ENCODE peak calls at places on chromosome 12, in seven cellular contexts. T, R, Z, S, C, N and J are unnamed samples.

GRCh38 chr12:108430245-108430644 is 84.8 kb upstream of the FICD start:
- DNase-seq in R (no peak), N (no peak), T (no peak), C (no peak), S (no peak), Z (no peak), J (no peak)

GRCh38 chr12:109706747-109707469 is 6.7 kb upstream of the FAM222A start:
- DNase-seq in C (no peak), N (no peak), S (no peak), R (no peak), Z (no peak), T (no peak), J (no peak)

GRCh38 chr12:68349921-68350606 is 17.9 kb upstream of the MDM1 start:
- DNase-seq in N (no peak), C (no peak), S (no peak), Z (no peak), R (no peak), T (no peak), J (no peak)

GRCh38 chr12:114165921-114166320 is 199.8 kb upstream of the RBM19 start:
- DNase-seq in N (no peak), T (no peak), S (no peak), R (no peak), Z (no peak), C (no peak), J (no peak)

GRCh38 chr12:96441811-96442210 is 41.6 kb upstream of the CDK17 start:
- DNase-seq in R (no peak), S (no peak), C (no peak), T (no peak), Z (no peak), N (no peak), J (no peak)

GRCh38 chr12:71070416-71071155 is 87.2 kb downstream of the TSPAN8 start:
- DNase-seq in C (no peak), R (no peak), T (no peak), Z (no peak), S (no peak), N (no peak), J (no peak)

GRCh38 chr12:117494833-117495714 is 133.6 kb upstream of the NOS1 start:
- DNase-seq in R (no peak), S (no peak), Z (no peak), C (no peak), T (no peak), N (no peak), J (no peak)

GRCh38 chr12:42420385-42420784 is 94.4 kb downstream of the PPHLN1 start:
- DNase-seq in S (no peak), N (no peak), Z (no peak), R (no peak), T (no peak), C (no peak), J (no peak)

GRCh38 chr12:129696405-129696804 is 207.4 kb downstream of the TMEM132D start:
- DNase-seq in C (no peak), S (no peak), T (no peak), Z (no peak), R (no peak), N (no peak), J (no peak)

GRCh38 chr12:97276198-97276580 is 186.4 kb upstream of the RMST start:
- DNase-seq in Z (no peak), S (no peak), R (no peak), T (no peak), C (no peak), N (no peak), J (no peak)

GRCh38 chr12:1881936-1882335 is 36.5 kb downstream of the CACNA2D4 start:
- DNase-seq in N (no peak), S (no peak), T (no peak), R (no peak), C (no peak), Z (peak), J (no peak)

GRCh38 chr12:115661103-115661502 is 616.4 kb downstream of the MED13L start:
- DNase-seq in N (no peak), R (no peak), Z (no peak), C (peak), T (no peak), S (no peak), J (no peak)

GRCh38 chr12:843609-844008 is 91.2 kb downstream of the WNK1 start:
- DNase-seq in N (no peak), T (no peak), S (no peak), R (no peak), Z (no peak), C (no peak), J (no peak)

GRCh38 chr12:132282950-132283771 is 46.2 kb downstream of the GALNT9 start:
- DNase-seq in R (no peak), N (no peak), S (no peak), Z (no peak), C (no peak), T (no peak), J (no peak)

GRCh38 chr12:130761537-130762318 is 45.6 kb upstream of the RIMBP2 start:
- DNase-seq in T (peak), S (peak), N (peak), R (no peak), Z (no peak), C (peak), J (no peak)

GRCh38 chr12:4648099-4648498 is 752 bp downstream of the AKAP3 start:
- DNase-seq in C (no peak), Z (no peak), T (no peak), N (no peak), S (no peak), R (no peak), J (no peak)

GRCh38 chr12:91327889-91328288 is 145.3 kb upstream of the DCN start:
- DNase-seq in C (no peak), R (no peak), Z (no peak), T (no peak), N (no peak), S (no peak), J (no peak)

GRCh38 chr12:6903712-6904111 is 910 bp upstream of the LRRC23 start:
- DNase-seq in R (no peak), N (no peak), S (no peak), C (no peak), Z (no peak), T (no peak), J (no peak)

GRCh38 chr12:109716512-109717389 is 3.1 kb downstream of the FAM222A start:
- DNase-seq in Z (peak), S (no peak), T (no peak), C (peak), R (no peak), N (no peak), J (no peak)

GRCh38 chr12:113931517-113931916 is 34.6 kb downstream of the RBM19 start:
- DNase-seq in S (no peak), T (no peak), C (no peak), Z (no peak), N (no peak), R (no peak), J (no peak)

GRCh38 chr12:49983892-49984291 is 11.1 kb downstream of the AQP6 start:
- DNase-seq in N (no peak), R (no peak), T (no peak), S (no peak), C (no peak), Z (peak), J (no peak)

GRCh38 chr12:113246478-113247122 is 25.3 kb downstream of the TPCN1 start:
- DNase-seq in S (no peak), N (peak), R (no peak), Z (no peak), T (no peak), C (no peak), J (no peak)

GRCh38 chr12:79983969-79984629 is 49.2 kb upstream of the PPP1R12A start:
- DNase-seq in T (no peak), N (no peak), R (no peak), Z (no peak), C (no peak), S (peak), J (no peak)

GRCh38 chr12:68479261-68479581 is 131.5 kb upstream of the RAP1B start:
- DNase-seq in C (no peak), R (no peak), N (no peak), S (no peak), Z (no peak), T (no peak), J (no peak)

GRCh38 chr12:50222275-50222783 is 55.2 kb upstream of the CERS5 start:
- DNase-seq in T (peak), S (no peak), N (no peak), Z (peak), R (no peak), C (peak), J (no peak)

GRCh38 chr12:50058743-50059312 is 1.4 kb downstream of the ASIC1 start:
- DNase-seq in S (no peak), Z (no peak), T (no peak), C (no peak), N (no peak), R (no peak), J (no peak)

GRCh38 chr12:26122681-26123481 is 2.0 kb downstream of the BHLHE41 start:
- DNase-seq in N (peak), R (no peak), T (peak), Z (peak), S (peak), C (peak), J (no peak)
- TF ChIP-seq POLR2A in N (no peak), R (no peak), T (no peak), Z (no peak), S (no peak), C (peak), J (no peak)

DNA sequence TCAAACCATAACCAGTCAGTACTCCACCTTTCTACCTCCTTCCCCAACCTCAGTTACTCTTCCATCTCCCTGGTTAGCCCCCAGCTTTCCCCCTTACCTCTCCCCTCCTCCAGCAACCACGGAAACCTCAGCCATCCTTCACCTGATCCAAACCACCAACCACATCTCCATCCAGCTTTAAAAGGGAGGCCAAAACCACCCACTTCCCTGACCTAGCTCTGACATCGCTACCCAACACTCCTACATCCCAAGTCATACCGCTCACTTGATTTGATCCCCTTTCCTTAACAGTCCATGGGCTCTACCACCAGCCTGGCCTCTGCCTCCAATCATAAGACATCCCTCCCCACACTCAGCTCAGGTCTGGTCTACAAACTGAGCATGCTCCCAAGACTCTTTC is 1.5 kb downstream of the RAB35 start:
- DNase-seq in S (no peak), T (no peak), R (no peak), C (no peak), Z (no peak), N (no peak), J (no peak)
- TF ChIP-seq POLR2A in S (no peak), T (no peak), R (no peak), C (no peak), Z (no peak), N (no peak), J (no peak)

DNA sequence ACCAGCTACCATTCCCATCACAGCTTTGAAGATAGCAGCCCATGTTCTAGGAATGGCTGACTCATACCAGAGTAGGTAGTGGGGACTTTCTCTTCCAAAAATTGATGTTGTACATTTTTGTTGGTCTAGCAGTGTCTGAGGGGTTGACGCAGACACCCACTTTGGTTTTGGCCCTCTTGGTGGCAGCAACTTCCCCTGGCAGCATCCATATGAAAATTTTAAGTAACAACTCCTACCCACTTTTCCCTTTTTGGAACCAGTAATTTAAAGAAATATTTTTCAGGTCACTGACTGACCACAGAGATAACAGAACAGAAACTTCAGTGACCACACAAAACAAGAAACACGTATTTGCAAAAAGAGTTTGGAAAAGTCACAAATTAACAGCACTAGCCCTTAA is 162.0 kb upstream of the TMCC3 start:
- DNase-seq in R (no peak), C (no peak), N (no peak), Z (no peak), S (no peak), T (no peak), J (no peak)
- TF ChIP-seq POLR2A in R (no peak), C (no peak), N (no peak), Z (no peak), S (no peak), T (no peak), J (no peak)

GRCh38 chr12:124310178-124310577 is 15.3 kb downstream of the RFLNA start:
- DNase-seq in R (no peak), Z (no peak), T (no peak), N (no peak), S (no peak), C (no peak), J (no peak)

GRCh38 chr12:124309744-124310143 is 14.9 kb downstream of the RFLNA start:
- DNase-seq in R (no peak), Z (no peak), N (no peak), C (no peak), T (no peak), S (no peak), J (no peak)

GRCh38 chr12:124310785-124311184 is 15.9 kb downstream of the RFLNA start:
- DNase-seq in C (no peak), R (no peak), S (no peak), T (no peak), N (no peak), Z (no peak), J (no peak)

GRCh38 chr12:124312601-124313000 is 17.7 kb downstream of the RFLNA start:
- DNase-seq in S (no peak), Z (no peak), C (no peak), R (no peak), N (no peak), T (no peak), J (no peak)

DNA sequence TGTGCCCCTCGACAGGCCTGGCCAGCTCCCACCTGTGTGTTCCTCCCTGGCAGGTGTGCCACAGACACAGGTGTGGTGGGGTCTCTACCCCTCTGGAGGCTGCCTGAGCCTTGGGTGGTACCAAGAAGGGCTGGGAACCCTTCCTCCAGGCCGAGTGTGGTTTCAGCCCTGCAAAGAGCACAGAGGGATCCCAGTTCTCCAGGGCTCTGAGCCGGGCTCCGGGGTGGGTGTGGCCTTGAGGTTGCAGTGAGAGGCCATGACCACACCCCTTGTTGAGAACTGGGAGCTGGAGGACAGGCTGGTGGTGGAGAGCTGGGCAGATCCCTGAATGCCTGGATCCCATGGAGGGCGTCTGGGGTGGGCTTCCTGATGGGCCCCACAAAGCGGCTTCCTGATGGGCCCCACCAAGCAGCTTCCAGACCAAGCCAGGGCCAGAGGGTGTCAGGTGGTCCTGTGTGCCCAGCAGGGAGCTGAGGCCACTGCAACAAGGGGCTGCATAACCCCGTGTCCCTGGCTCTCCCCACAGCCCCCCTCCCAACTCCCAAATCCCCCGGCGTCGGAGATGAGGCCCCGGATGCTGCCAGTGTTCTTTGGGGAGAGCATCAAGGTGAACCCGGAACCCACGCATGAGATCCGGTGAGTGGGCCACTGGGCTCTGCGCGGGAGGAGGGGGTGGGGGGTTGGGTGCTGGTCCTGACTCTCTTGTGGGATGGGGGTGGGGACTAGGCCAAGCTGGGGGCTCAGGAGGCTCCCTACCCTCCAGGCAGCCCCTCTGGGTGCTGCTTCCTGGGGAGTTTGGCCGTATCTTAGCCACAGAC is 16.6 kb downstream of the RFLNA start:
- DNase-seq in N (no peak), T (no peak), R (no peak), S (no peak), C (no peak), Z (no peak), J (no peak)
- TF ChIP-seq POLR2A in N (no peak), T (no peak), R (no peak), S (no peak), C (no peak), Z (no peak), J (no peak)

GRCh38 chr12:120224304-120225199 is 23.6 kb upstream of the RPLP0 start:
- DNase-seq in N (peak), C (peak), Z (no peak), R (no peak), T (no peak), S (no peak), J (no peak)
- TF ChIP-seq POLR2A in N (no peak), C (no peak), Z (no peak), R (no peak), T (peak), S (no peak), J (no peak)